ENCODE peak calls at places on chromosome 7, in nine cellular contexts. C, T, B, S, X, W, F, R and V are unnamed samples.

GRCh38 chr7:20651960-20652544 is 36.6 kb downstream of the ABCB5 start:
- DNase-seq in S (no peak), C (peak; percentile 23), B (no peak), W (no peak), X (no peak), F (no peak), T (peak; percentile 4), R (no peak), V (no peak)

GRCh38 chr7:150945171-150945852 is 32.8 kb downstream of the KCNH2 start:
- DNase-seq in B (no peak), T (no peak), F (no peak), W (peak; percentile 64), S (no peak), C (peak; percentile 16), X (no peak), R (no peak), V (no peak)

GRCh38 chr7:48429117-48429516 is 257.9 kb downstream of the ABCA13 start:
- DNase-seq in C (no peak), F (no peak), T (no peak), W (no peak), B (no peak), S (no peak), R (no peak), X (no peak), V (no peak)

GRCh38 chr7:83267141-83267631 is 104.5 kb upstream of the PCLO start:
- DNase-seq in F (no peak), W (no peak), C (no peak), S (no peak), X (no peak), B (no peak), R (no peak), T (no peak), V (peak; percentile 41)

GRCh38 chr7:125136755-125137547 is 207.3 kb upstream of the POT1 start:
- DNase-seq in C (no peak), R (no peak), S (no peak), F (peak; percentile 7), B (no peak), W (no peak), T (no peak), X (no peak), V (no peak)

GRCh38 chr7:133511242-133511641 is 258.4 kb downstream of the EXOC4 start:
- DNase-seq in B (no peak), C (no peak), S (no peak), F (no peak), T (no peak), R (no peak), W (no peak), X (no peak), V (no peak)

GRCh38 chr7:12389089-12389700 is 14.5 kb downstream of the VWDE start:
- DNase-seq in R (peak; percentile 57), X (peak; percentile 55), B (no peak), C (peak; percentile 62), T (peak; percentile 74), W (no peak), F (peak; percentile 61), S (peak; percentile 35), V (peak; percentile 94)

GRCh38 chr7:92682324-92682723 is 92.1 kb upstream of the FAM133B start:
- DNase-seq in W (no peak), T (no peak), B (no peak), S (no peak), X (no peak), F (no peak), C (no peak), R (no peak), V (no peak)

GRCh38 chr7:7817748-7818147 is 99.3 kb upstream of the RPA3 start:
- DNase-seq in F (no peak), S (no peak), R (no peak), C (no peak), T (no peak), W (no peak), X (no peak), B (no peak), V (no peak)

GRCh38 chr7:105345003-105345402 is 43.7 kb downstream of the SRPK2 start:
- DNase-seq in F (no peak), X (no peak), B (no peak), R (no peak), S (no peak), C (no peak), W (no peak), T (no peak), V (no peak)

GRCh38 chr7:33905389-33906032 is at the start of gene BMPER:
- DNase-seq in W (peak; percentile 73), S (no peak), R (peak; percentile 72), F (peak; percentile 19), C (peak; percentile 38), T (peak; percentile 59), X (no peak), B (peak; percentile 18), V (peak; percentile 89)

GRCh38 chr7:106332186-106332585 is 47.4 kb upstream of the NAMPT start:
- DNase-seq in F (no peak), R (no peak), W (no peak), B (no peak), S (no peak), X (no peak), T (no peak), C (no peak), V (no peak)

GRCh38 chr7:121530251-121531174 is 134.4 kb upstream of the FAM3C start:
- DNase-seq in R (no peak), W (no peak), B (no peak), C (no peak), X (no peak), S (no peak), F (peak; percentile 81), T (peak; percentile 96), V (no peak)
- TF ChIP-seq CTCF in R (no peak), W (no peak), B (no peak), C (no peak), X (no peak), S (no peak), F (no peak), T (no peak), V (no peak)

GRCh38 chr7:114414151-114415053 is at the start of gene FOXP2:
- DNase-seq in W (no peak), F (peak; percentile 48), R (peak; percentile 47), S (no peak), T (no peak), C (no peak), B (no peak), X (no peak), V (no peak)
- TF ChIP-seq CTCF in W (no peak), F (no peak), R (no peak), S (no peak), T (no peak), C (no peak), B (no peak), X (no peak), V (no peak)

GRCh38 chr7:36790280-36790679 is 66.0 kb upstream of the AOAH start:
- DNase-seq in X (no peak), C (no peak), W (no peak), F (no peak), R (no peak), S (no peak), T (no peak), B (no peak), V (no peak)

GRCh38 chr7:36781011-36781738 is 56.9 kb upstream of the AOAH start:
- DNase-seq in T (no peak), S (no peak), W (no peak), X (no peak), B (no peak), R (no peak), C (no peak), F (no peak), V (no peak)

GRCh38 chr7:36787933-36788378 is 63.7 kb upstream of the AOAH start:
- DNase-seq in X (no peak), T (no peak), R (no peak), F (no peak), W (no peak), C (no peak), S (no peak), B (no peak), V (no peak)

GRCh38 chr7:36788814-36789470 is 64.6 kb upstream of the AOAH start:
- DNase-seq in W (no peak), C (no peak), R (no peak), B (no peak), T (no peak), X (no peak), F (no peak), S (no peak), V (peak; percentile 21)

DNA sequence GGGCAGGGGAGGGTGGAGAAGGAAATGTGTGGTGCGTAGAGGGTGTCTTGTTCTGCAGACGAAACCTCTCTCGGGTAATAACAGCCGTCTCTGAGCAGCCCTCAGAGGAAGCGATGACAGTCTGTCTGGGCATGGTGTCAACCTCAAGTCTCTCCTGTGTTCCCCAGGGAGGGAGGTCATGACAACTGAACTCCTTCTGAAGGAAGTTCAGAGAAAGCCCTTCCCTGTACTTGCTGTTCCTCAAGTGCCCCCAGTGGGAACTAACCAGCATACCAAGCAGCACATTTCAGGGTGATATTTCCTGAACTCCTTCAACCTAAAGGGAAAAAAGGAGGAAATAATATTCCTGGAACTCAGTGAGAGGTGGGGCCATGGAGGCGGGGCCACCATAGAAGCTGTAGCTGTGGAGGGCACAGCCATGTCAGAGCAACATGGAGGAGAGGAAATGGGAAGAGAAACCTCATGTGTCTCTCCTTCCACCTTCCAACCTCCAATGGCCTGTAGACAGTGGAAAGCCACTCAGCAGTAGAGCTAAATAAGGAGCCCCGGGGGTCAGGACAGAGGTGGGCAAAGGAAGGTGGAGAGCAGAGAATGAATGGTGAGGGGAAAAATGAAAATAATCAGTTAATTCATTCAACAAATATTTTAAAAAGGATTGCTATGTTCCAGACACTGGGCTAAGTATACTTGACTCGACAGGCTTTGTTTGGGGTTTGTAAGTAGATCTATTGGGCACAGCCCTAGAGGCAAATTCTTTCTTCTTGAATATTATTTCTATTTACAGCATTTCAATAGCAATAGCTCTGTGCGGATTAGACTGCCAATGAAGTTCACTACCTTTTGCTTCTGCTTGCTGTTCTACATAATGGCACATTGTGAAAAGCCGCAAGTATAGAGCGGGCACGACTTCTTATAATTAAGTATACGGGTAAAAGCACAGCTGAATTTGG is 61.0 kb upstream of the AOAH start:
- DNase-seq in W (peak; percentile 76), B (peak; percentile 30), T (peak; percentile 3), X (no peak), R (no peak), F (no peak), S (peak; percentile 32), C (peak; percentile 28), V (no peak)
- TF ChIP-seq CTCF in W (no peak), B (peak; percentile 19), T (no peak), X (no peak), R (no peak), F (no peak), S (no peak), C (no peak), V (no peak)

GRCh38 chr7:100017875-100018274 is 2.5 kb downstream of the ZKSCAN1 start:
- DNase-seq in B (no peak), W (no peak), R (no peak), X (no peak), S (no peak), F (no peak), C (no peak), T (no peak), V (no peak)
- TF ChIP-seq CTCF in B (no peak), W (no peak), R (no peak), X (no peak), S (no peak), F (no peak), C (no peak), T (no peak), V (no peak)

GRCh38 chr7:130356760-130357611 is 12.4 kb downstream of the CPA5 start:
- DNase-seq in W (peak; percentile 91), S (no peak), X (no peak), C (no peak), B (peak; percentile 30), R (no peak), T (no peak), F (peak; percentile 91), V (no peak)
- TF ChIP-seq CTCF in W (no peak), S (no peak), X (no peak), C (no peak), B (no peak), R (no peak), T (no peak), F (no peak), V (no peak)

GRCh38 chr7:149209518-149210269 is 14.3 kb downstream of the ZNF282 start:
- DNase-seq in S (no peak), R (peak; percentile 64), T (peak; percentile 77), W (no peak), C (peak; percentile 55), X (peak; percentile 49), F (peak; percentile 55), B (no peak), V (peak; percentile 87)
- TF ChIP-seq CTCF in S (no peak), R (peak; percentile 75), T (peak; percentile 81), W (no peak), C (peak; percentile 21), X (peak; percentile 89), F (peak; percentile 54), B (peak; percentile 47), V (peak; percentile 93)